ENCODE peak calls at places on chromosome 10, in nine cellular contexts. J is stomach, Z is spleen, P is suprapubic skin, E is transverse colon, L is HCT116, X is body of pancreas, A is right lobe of liver, I is IMR-90. D is an unnamed sample.
A peak's percentile ranks its signal among the peaks of the same experiment; 100 is the strongest.

GRCh38 chr10:131726967-131727366 is 173.8 kb upstream of the PPP2R2D start:
- DNase-seq in Z (peak; percentile 62), E (no peak), L (no peak), A (no peak), P (peak; percentile 20), J (peak; percentile 20), X (no peak), I (no peak), D (no peak)

GRCh38 chr10:62816179-62817119 is at the start of gene EGR2:
- DNase-seq in E (peak; percentile 94), J (peak; percentile 94), I (peak; percentile 94), X (peak; percentile 96), A (peak; percentile 93), P (peak; percentile 97), L (peak; percentile 89), Z (peak; percentile 98), D (peak; percentile 96)

GRCh38 chr10:124279882-124280281 is 138.8 kb downstream of the OAT start:
- DNase-seq in A (no peak), Z (peak; percentile 62), I (no peak), P (no peak), X (peak; percentile 45), J (no peak), L (no peak), E (no peak), D (no peak)

GRCh38 chr10:124992462-124993344 is 50.8 kb downstream of the ZRANB1 start:
- DNase-seq in I (peak; percentile 63), X (peak; percentile 86), J (peak; percentile 72), P (peak; percentile 78), E (peak; percentile 54), A (peak; percentile 67), Z (peak; percentile 82), L (peak; percentile 43), D (peak; percentile 65)

GRCh38 chr10:110512461-110513187 is 14.9 kb downstream of the DUSP5 start:
- DNase-seq in A (no peak), L (no peak), I (peak; percentile 94), X (no peak), E (no peak), P (no peak), J (no peak), Z (no peak), D (no peak)

GRCh38 chr10:103153302-103153759 is 39.7 kb downstream of the NT5C2 start:
- DNase-seq in E (no peak), A (no peak), I (peak; percentile 36), J (no peak), X (peak; percentile 28), L (no peak), Z (no peak), P (no peak), D (peak; percentile 81)

GRCh38 chr10:83577421-83577820 is 561.9 kb upstream of the GHITM start:
- DNase-seq in P (no peak), L (no peak), X (no peak), E (no peak), I (no peak), J (no peak), A (no peak), Z (no peak), D (no peak)

GRCh38 chr10:124643281-124644009 is 100.7 kb downstream of the FAM53B start:
- DNase-seq in I (no peak), X (no peak), P (no peak), J (no peak), Z (peak; percentile 72), A (no peak), L (no peak), E (no peak), D (no peak)

GRCh38 chr10:7768417-7768816 is 19.4 kb downstream of the KIN start:
- DNase-seq in A (no peak), E (no peak), L (no peak), X (no peak), I (no peak), Z (no peak), J (no peak), P (no peak), D (no peak)

GRCh38 chr10:7776777-7777176 is 11.0 kb downstream of the KIN start:
- DNase-seq in Z (no peak), E (no peak), I (no peak), P (no peak), L (no peak), J (no peak), A (no peak), X (no peak), D (no peak)

DNA sequence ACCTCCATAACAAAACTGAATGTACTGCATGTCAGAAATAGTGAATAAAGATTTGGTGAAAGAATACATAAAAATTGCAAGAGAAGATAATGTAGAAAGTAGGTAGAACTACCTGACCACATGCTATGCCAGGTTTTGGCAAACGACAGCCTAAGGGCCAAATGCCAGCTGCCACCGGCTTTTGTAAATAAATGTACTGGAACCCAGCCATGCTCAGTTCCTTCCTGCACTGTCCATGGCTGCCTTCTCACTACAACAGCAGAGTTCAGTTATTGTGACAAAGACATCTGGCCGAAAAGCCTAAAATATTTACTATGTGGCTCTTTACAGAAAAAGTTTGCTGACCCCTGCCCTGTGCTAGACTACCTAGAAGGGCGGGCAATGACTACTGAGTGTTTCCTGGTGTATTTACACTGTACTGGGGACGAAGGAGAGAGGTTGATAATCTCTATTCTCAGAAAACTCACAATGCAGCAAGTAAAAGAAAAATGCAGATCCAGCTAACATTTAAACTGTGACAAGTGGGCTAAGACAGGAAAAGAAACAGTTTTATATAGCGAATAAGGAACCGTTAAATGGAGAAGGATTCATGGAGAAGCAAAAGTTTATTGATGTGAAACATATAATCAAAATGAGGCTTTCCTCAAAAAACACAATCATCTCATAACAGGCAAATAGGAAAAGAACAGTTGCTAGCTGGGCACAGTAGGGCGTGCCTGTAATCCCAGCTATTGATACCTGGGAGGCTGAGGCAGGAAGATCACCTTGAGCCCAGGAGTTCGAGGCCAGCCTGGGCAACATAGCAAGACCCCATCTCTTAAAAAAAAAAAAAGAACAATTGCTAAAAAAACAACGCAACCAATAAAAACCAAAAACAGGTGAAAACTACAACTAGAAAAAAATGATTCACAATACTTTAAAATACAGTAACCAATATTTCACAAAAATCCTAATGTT is 13.7 kb downstream of the KIN start:
- DNase-seq in A (peak; percentile 80), E (peak; percentile 52), X (peak; percentile 91), P (no peak), J (peak; percentile 91), I (no peak), L (no peak), Z (no peak), D (peak; percentile 93)
- H3K36me3 ChIP-seq in A (peaks cover 32% of the 10 kb centered on the region), E (peaks cover 27% of the 10 kb centered on the region), X (peaks cover 7% of the 10 kb centered on the region), P (peaks cover 75% of the 10 kb centered on the region), J (peaks cover 95% of the 10 kb centered on the region), I (peaks cover 32% of the 10 kb centered on the region), L (peaks cover 24% of the 10 kb centered on the region), Z (peaks cover 35% of the 10 kb centered on the region), D (peaks cover 19% of the 10 kb centered on the region)

DNA sequence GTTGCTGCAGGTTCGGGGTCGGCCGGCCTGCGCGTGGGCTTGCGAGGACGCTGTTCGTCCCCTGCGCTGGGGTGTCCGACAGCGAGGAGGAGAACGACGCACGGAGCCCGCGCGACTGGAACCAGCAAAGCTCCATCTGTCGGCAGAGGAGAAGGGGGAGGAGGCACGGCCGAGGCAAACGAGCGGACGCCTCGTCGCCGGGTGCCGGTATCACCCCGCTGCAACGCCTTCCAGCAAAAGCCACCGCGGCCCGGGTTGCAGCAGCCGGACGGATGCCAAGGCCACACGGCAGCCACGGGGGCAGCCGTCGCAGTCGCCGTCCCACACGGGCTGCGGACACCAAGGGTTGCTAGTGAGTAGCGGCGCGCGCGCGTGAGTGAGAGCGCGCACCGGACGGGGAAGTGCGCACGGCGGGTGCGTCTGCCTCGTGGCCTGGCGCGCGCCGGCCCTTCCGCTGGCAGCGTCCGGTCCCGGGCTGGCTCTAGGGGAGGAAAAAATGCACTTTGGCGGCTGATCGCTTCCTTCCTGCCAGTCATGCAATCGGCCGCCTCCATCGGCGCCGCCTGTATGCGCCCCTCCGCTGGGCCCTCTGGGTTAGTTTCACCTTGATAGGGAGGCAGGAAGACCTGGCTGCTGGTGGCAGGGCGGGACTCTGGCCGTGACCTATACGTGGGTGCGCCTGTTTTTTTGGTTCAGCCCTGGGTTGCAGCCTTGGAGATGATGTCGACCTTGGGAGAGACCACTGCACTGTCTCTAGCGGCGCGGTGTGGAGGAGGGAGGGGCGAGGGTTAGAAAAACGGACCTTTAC is 446 bp downstream of the STAMBPL1 start:
- DNase-seq in A (peak; percentile 88), E (peak; percentile 85), P (peak; percentile 89), L (peak; percentile 51), J (peak; percentile 86), I (peak; percentile 80), X (peak; percentile 83), Z (peak; percentile 97), D (peak; percentile 67)
- TF ChIP-seq POLR2A in A (peak; percentile 81), E (peak; percentile 88), P (peak; percentile 69), L (peak; percentile 70), J (no peak), I (peak; percentile 54), X (peak; percentile 75), Z (peak; percentile 65), D (peak; percentile 70)

GRCh38 chr10:28958468-28958867 is 281.1 kb downstream of the BAMBI start:
- DNase-seq in A (no peak), Z (no peak), L (no peak), P (no peak), J (no peak), X (no peak), E (no peak), I (no peak), D (no peak)

GRCh38 chr10:28962768-28963167 is 285.4 kb downstream of the BAMBI start:
- DNase-seq in L (no peak), P (no peak), X (no peak), I (no peak), E (no peak), Z (no peak), A (no peak), J (no peak), D (no peak)

GRCh38 chr10:28965937-28966336 is 288.6 kb downstream of the BAMBI start:
- DNase-seq in E (no peak), Z (no peak), X (no peak), A (no peak), J (no peak), P (no peak), I (no peak), L (no peak), D (no peak)

GRCh38 chr10:28959850-28960501 is 282.7 kb downstream of the BAMBI start:
- DNase-seq in A (no peak), Z (no peak), X (no peak), I (peak; percentile 19), J (no peak), L (no peak), P (no peak), E (no peak), D (no peak)

DNA sequence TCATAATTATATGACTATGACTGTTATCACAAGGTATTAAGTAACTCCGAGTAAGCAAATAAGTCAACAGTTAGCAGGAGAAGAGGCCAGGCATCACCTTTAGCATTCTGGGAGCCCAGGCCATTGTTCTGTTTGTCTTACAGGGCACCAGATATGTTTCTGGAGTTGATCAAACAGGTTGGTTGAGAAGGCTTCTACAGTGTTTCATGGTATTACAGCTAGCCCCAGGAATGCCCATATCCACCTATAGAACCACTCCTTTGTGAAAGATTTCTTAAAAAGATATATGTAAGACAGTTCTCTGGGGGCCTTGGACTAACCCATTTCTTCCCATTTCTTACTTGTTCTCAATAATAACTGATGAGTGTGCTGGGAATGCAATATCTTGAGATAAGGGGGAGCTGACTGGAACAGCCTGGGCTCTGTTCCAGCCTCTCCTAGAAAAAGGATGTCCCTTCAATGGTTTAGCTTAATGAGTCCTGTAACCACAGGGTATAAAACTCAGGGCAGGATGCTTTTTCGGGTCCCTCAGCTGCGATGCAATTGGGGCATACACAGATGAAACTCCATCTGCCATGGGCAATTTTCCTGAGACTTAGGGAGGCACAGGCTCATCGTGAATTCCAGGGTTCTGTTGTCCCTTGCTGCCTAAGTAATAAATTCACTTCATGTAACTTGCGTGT is 286.4 kb downstream of the BAMBI start:
- DNase-seq in X (no peak), E (no peak), Z (no peak), P (no peak), J (no peak), L (no peak), I (no peak), A (no peak), D (no peak)
- H3K36me3 ChIP-seq in X (no peaks in the 10 kb centered on the region), E (no peaks in the 10 kb centered on the region), Z (no peaks in the 10 kb centered on the region), P (no peaks in the 10 kb centered on the region), J (no peaks in the 10 kb centered on the region), L (no peaks in the 10 kb centered on the region), I (no peaks in the 10 kb centered on the region), A (no peaks in the 10 kb centered on the region), D (no peaks in the 10 kb centered on the region)

GRCh38 chr10:51698473-51699063 is 827 bp downstream of the CSTF2T start:
- DNase-seq in Z (peak; percentile 81), A (no peak), P (no peak), I (no peak), X (no peak), J (no peak), L (no peak), E (no peak), D (peak; percentile 15)

GRCh38 chr10:51696251-51696650 is 3.1 kb downstream of the CSTF2T start:
- DNase-seq in P (no peak), Z (no peak), A (no peak), X (no peak), I (no peak), J (no peak), L (no peak), E (no peak), D (no peak)

GRCh38 chr10:51699145-51699474 is 285 bp downstream of the CSTF2T start:
- DNase-seq in L (no peak), P (peak; percentile 67), E (no peak), Z (peak; percentile 84), J (no peak), I (no peak), A (peak; percentile 28), X (no peak), D (no peak)

GRCh38 chr10:51700228-51700835 is 937 bp upstream of the CSTF2T start:
- DNase-seq in P (no peak), Z (no peak), L (no peak), X (peak; percentile 81), E (peak; percentile 17), J (peak; percentile 40), I (no peak), A (no peak), D (peak; percentile 74)

GRCh38 chr10:51699475-51700227 is at the start of gene CSTF2T:
- DNase-seq in Z (peak; percentile 94), I (peak; percentile 96), J (peak; percentile 88), X (peak; percentile 92), E (peak; percentile 93), P (peak; percentile 90), A (peak; percentile 86), L (peak; percentile 94), D (peak; percentile 89)
- TF ChIP-seq POLR2A in Z (peak; percentile 8), I (peak; percentile 68), J (no peak), X (peak; percentile 79), E (peak; percentile 50), P (peak; percentile 58), A (peak; percentile 39), L (peak; percentile 32), D (no peak)